ENCODE peak calls at places on chromosomes 13 and 19, in four cellular contexts. I is GM12878, D is K562, L is HepG2. M is an unnamed sample.

GRCh38 chr19:55251296-55252081 is 7.3 kb downstream of the PPP6R1 start:
- DNase-seq in I (no peak), L (no peak), D (no peak), M (no peak)

GRCh38 chr19:3098515-3099346 is 4.6 kb downstream of the GNA11 start:
- DNase-seq in I (no peak), L (no peak), D (no peak), M (no peak)

GRCh38 chr13:21242236-21242635 is 65.8 kb downstream of the MRPL57 start:
- DNase-seq in L (peak; percentile 16), D (no peak), I (no peak), M (no peak)

GRCh38 chr19:29383696-29384095 is 142.1 kb upstream of the VSTM2B start:
- DNase-seq in I (no peak), L (no peak), D (no peak), M (no peak)

GRCh38 chr19:54179921-54180452 is 7.0 kb upstream of the TMC4 start:
- DNase-seq in L (peak; percentile 62), I (no peak), D (no peak), M (peak; percentile 90)

GRCh38 chr19:55080915-55081772 is 5.5 kb downstream of the EPS8L1 start:
- DNase-seq in I (peak; percentile 35), L (peak; percentile 53), D (peak; percentile 95), M (peak; percentile 89)

GRCh38 chr19:16370671-16371391 is 46.2 kb downstream of the KLF2 start:
- DNase-seq in L (no peak), I (no peak), D (no peak), M (no peak)

GRCh38 chr19:18292810-18293641 is 11.6 kb upstream of the JUND start:
- DNase-seq in D (peak; percentile 94), I (no peak), L (peak; percentile 75), M (peak; percentile 71)

GRCh38 chr19:17049711-17050280 is 23.2 kb upstream of the CPAMD8 start:
- DNase-seq in L (no peak), D (no peak), I (no peak), M (no peak)

GRCh38 chr19:13012690-13013608 is 17.7 kb downstream of the NFIX start:
- DNase-seq in I (no peak), D (peak; percentile 78), L (peak; percentile 52), M (no peak)

GRCh38 chr19:28710278-28710677 is 502.7 kb downstream of the UQCRFS1 start:
- DNase-seq in D (peak; percentile 74), I (peak; percentile 3), L (peak; percentile 43), M (peak; percentile 79)

GRCh38 chr19:10508707-10509106 is 5.6 kb upstream of the KEAP1 start:
- DNase-seq in L (no peak), I (no peak), D (no peak), M (no peak)
- TF ChIP-seq CHD4 in L (no peak), I (no peak), D (no peak), M (no peak)

DNA sequence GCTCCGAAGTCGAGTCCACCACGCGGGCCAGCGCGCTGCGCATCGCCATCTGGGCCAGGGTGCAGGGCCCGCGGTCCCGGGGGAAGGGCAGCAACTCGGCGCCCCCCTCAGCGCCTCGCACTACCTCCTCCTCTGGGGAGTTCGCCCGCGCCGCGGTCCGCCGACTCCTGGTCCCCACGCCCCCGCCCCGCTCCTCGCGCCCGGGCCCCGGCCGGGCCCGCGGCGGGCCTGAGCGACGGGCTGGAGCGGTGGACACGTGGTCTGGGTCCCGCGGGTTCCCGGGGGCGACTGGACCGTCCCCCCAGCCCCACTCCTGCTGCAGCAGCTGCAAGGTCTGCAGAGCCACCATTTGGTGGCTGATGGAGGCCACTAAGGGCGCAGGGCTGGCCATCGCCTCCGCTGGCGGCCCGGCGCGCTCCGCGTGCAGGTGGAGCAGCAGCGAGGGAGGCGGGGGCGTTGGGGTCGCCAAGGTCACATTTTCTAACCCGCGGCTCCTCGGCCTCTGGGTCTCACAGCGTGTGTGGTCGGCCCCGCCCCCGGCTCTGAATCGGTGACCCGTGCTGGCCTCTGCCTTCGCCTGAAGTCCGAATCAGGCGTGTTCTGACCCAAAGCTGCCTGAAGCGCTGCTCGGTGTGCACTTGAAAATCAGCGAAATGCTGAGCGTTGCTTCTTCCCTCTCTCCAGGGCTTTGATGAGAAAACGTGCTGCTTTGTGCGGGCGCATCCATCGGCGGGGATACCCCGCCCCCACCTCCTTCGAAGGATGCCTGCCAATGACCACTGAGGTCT is at the start of gene DLEU7:
- DNase-seq in L (no peak), I (no peak), D (no peak), M (no peak)
- TF ChIP-seq CHD4 in L (no peak), I (no peak), D (no peak), M (no peak)

GRCh38 chr13:40624338-40624737 is 42.1 kb downstream of the FOXO1 start:
- DNase-seq in L (no peak), D (no peak), I (no peak), M (no peak)
- TF ChIP-seq CHD4 in L (no peak), D (no peak), I (no peak), M (no peak)

GRCh38 chr13:45015300-45015699 is 26.0 kb downstream of the GPALPP1 start:
- DNase-seq in I (no peak), L (no peak), D (no peak), M (no peak)
- TF ChIP-seq CHD4 in I (no peak), L (no peak), D (no peak), M (no peak)

GRCh38 chr13:106851251-106851650 is 283.3 kb upstream of the ARGLU1 start:
- DNase-seq in D (peak; percentile 3), L (no peak), I (no peak), M (no peak)
- TF ChIP-seq CHD4 in D (no peak), L (no peak), I (no peak), M (no peak)

GRCh38 chr19:43527860-43528622 is 1.0 kb upstream of the ETHE1 start:
- DNase-seq in D (no peak), L (no peak), I (no peak), M (no peak)
- TF ChIP-seq CHD4 in D (no peak), L (no peak), I (no peak), M (no peak)

DNA sequence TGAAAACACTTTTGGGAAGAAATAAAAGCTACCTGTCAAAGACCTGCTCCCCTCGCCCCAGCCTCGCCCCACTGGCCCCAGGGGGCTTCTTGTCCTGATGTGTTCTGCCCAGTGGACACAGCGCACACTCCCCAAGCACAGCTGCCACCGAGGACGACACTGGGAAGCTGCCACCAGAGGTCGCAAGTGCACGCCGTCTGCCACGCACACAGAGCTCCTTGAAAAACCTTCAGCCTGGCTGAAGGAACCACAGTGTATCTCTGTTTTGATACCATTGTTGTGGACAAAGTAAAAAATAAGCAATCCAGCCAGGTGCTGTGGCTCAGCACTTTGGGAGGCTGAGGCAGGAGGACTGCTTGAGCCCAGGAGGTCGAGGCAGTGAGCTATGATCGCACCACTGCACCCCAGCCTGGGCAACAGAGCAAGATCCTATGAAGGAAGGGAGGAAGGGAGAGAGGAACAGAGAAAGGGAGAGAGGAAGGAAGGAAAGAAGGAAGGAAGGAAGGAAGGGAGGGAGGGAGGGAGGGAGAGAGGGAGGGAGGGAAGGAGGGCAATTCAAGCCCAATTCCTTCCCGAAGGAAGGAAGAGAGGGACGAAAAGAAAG is 57.3 kb downstream of the CEBPG start:
- DNase-seq in L (peak; percentile 25), I (no peak), D (peak; percentile 77), M (peak; percentile 93)
- TF ChIP-seq CHD4 in L (no peak), I (no peak), D (no peak), M (no peak)

M was measured in A549.